ENCODE peak calls at places on chromosome 2, in eight cellular contexts. W is MCF 10A, A is endothelial cell, F is tibial nerve, Y is NCI-H1092 treated with DMSO at 0.1 percent for 48 hours, R is T47D, Z is SW480, V is PC-3. I is an unnamed sample.

GRCh38 chr2:2950403-2950952 is 427.1 kb downstream of the EIPR1 start:
- DNase-seq in W (no peak), A (no peak), F (no peak), Y (peak), R (peak), Z (no peak), V (no peak), I (no peak)

GRCh38 chr2:127011136-127011740 is 95.7 kb downstream of the BIN1 start:
- DNase-seq in W (no peak), A (no peak), F (no peak), Y (no peak), R (no peak), Z (no peak), V (no peak), I (no peak)

GRCh38 chr2:119435148-119435952 is 3.7 kb downstream of the TMEM37 start:
- DNase-seq in W (no peak), A (no peak), F (no peak), Y (no peak), R (no peak), Z (peak), V (no peak), I (no peak)

GRCh38 chr2:234826676-234827075 is 125.1 kb upstream of the SH3BP4 start:
- DNase-seq in W (no peak), A (no peak), F (no peak), Y (no peak), R (no peak), Z (no peak), V (no peak), I (no peak)

GRCh38 chr2:179165356-179166000 is 99.2 kb downstream of the SESTD1 start:
- DNase-seq in W (no peak), A (no peak), F (no peak), Y (no peak), R (no peak), Z (no peak), V (no peak), I (no peak)

GRCh38 chr2:114049826-114050225 is 159.9 kb downstream of the ACTR3 start:
- DNase-seq in W (peak), A (no peak), F (no peak), Y (no peak), R (no peak), Z (peak), V (peak), I (no peak)

GRCh38 chr2:84886791-84887190 is 5.9 kb upstream of the TRABD2A start:
- DNase-seq in W (no peak), A (no peak), F (no peak), Y (no peak), R (no peak), Z (no peak), V (no peak), I (no peak)

GRCh38 chr2:95329401-95329800 is 32.3 kb downstream of the KCNIP3 start:
- DNase-seq in W (no peak), A (no peak), F (no peak), Y (no peak), R (no peak), Z (no peak), V (no peak), I (no peak)